ENCODE peak calls at places on chromosomes 4 and X, in seven cellular contexts. H is PC-9; D is CD8-positive, alpha-beta T cell; V is fibroblast of mammary gland; M is Karpas-422; U is AG10803; N is colonic mucosa. I is an unnamed sample.

GRCh38 chr4:88614058-88614457 is 21.8 kb downstream of the HERC3 start:
- DNase-seq in H (no peak), D (no peak), V (no peak), M (no peak), U (no peak), N (no peak), I (no peak)

GRCh38 chrX:37302569-37302968 is 46.6 kb upstream of the PRRG1 start:
- DNase-seq in H (no peak), D (no peak), V (peak; percentile 5), M (peak; percentile 45), U (peak; percentile 23), N (no peak), I (peak; percentile 1)

GRCh38 chr4:11894976-11895375 is 466.3 kb upstream of the HS3ST1 start:
- DNase-seq in H (no peak), D (no peak), V (no peak), M (no peak), U (no peak), N (no peak), I (no peak)

GRCh38 chr4:6128221-6128871 is 72.0 kb downstream of the JAKMIP1 start:
- DNase-seq in H (no peak), D (no peak), V (no peak), M (no peak), U (no peak), N (no peak), I (no peak)

GRCh38 chrX:150298841-150299551 is 64.1 kb upstream of the MAMLD1 start:
- DNase-seq in H (no peak), D (no peak), V (no peak), M (no peak), U (no peak), N (no peak), I (no peak)

GRCh38 chrX:40097101-40097491 is 662 bp downstream of the BCOR start:
- DNase-seq in H (no peak), D (no peak), V (no peak), M (peak; percentile 59), U (no peak), N (no peak), I (no peak)

GRCh38 chr4:84924439-84924838 is 42.1 kb downstream of the WDFY3 start:
- DNase-seq in H (peak; percentile 68), D (no peak), V (no peak), M (no peak), U (no peak), N (no peak), I (no peak)

GRCh38 chr4:159366966-159367365 is 264.1 kb downstream of the RAPGEF2 start:
- DNase-seq in H (no peak), D (no peak), V (no peak), M (no peak), U (peak; percentile 29), N (no peak), I (no peak)

GRCh38 chr4:11072999-11073398 is 355.7 kb downstream of the HS3ST1 start:
- DNase-seq in H (no peak), D (no peak), V (no peak), M (no peak), U (no peak), N (no peak), I (no peak)

GRCh38 chr4:124177647-124178425 is 534.7 kb downstream of the ANKRD50 start:
- DNase-seq in H (peak; percentile 95), D (no peak), V (peak; percentile 90), M (no peak), U (peak; percentile 52), N (no peak), I (no peak)

GRCh38 chr4:110196206-110196870 is 2.1 kb downstream of the ELOVL6 start:
- DNase-seq in H (no peak), D (peak; percentile 30), V (peak; percentile 48), M (peak; percentile 80), U (peak; percentile 28), N (peak; percentile 78), I (no peak)

GRCh38 chr4:113147498-113148231 is 98.2 kb downstream of the ANK2 start:
- DNase-seq in H (no peak), D (no peak), V (no peak), M (no peak), U (no peak), N (no peak), I (no peak)

GRCh38 chr4:153790962-153791551 is 2.2 kb upstream of the SFRP2 start:
- DNase-seq in H (no peak), D (no peak), V (peak; percentile 64), M (no peak), U (peak; percentile 25), N (no peak), I (no peak)

GRCh38 chr4:79982587-79983327 is 90.3 kb downstream of the ANTXR2 start:
- DNase-seq in H (no peak), D (no peak), V (no peak), M (no peak), U (peak; percentile 23), N (no peak), I (no peak)

GRCh38 chrX:20231598-20231997 is 35.1 kb downstream of the RPS6KA3 start:
- DNase-seq in H (no peak), D (no peak), V (no peak), M (no peak), U (peak; percentile 39), N (no peak), I (no peak)
- H3K4me3 ChIP-seq in H (no peak overlapping the region), D (no peak overlapping the region), V (no peak overlapping the region), M (no peak overlapping the region), U (no peak overlapping the region), N (no peak overlapping the region), I (no peak overlapping the region)

GRCh38 chrX:119573222-119573621 is 1.1 kb upstream of the UBE2A start:
- DNase-seq in H (no peak), D (no peak), V (no peak), M (no peak), U (no peak), N (no peak), I (no peak)
- H3K4me3 ChIP-seq in H (peak overlapping the region; percentile 83), D (no peak overlapping the region), V (peak overlapping the region; percentile 65), M (peak overlapping the region; percentile 76), U (peak overlapping the region; percentile 71), N (peak overlapping the region; percentile 49), I (peak overlapping the region; percentile 69)

GRCh38 chr4:81030617-81031388 is at the start of gene BMP3:
- DNase-seq in H (no peak), D (no peak), V (no peak), M (no peak), U (peak; percentile 26), N (peak; percentile 53), I (no peak)
- H3K4me3 ChIP-seq in H (peak within 1 kb of the TSS; percentile 63), D (peak within 1 kb of the TSS; percentile 42), V (no peak within 1 kb of the TSS), M (no peak within 1 kb of the TSS), U (peak within 1 kb of the TSS; percentile 53), N (peak within 1 kb of the TSS; percentile 59), I (no peak within 1 kb of the TSS)

GRCh38 chr4:138919094-138919936 is 96.3 kb upstream of the NOCT start:
- DNase-seq in H (peak; percentile 44), D (peak; percentile 12), V (peak; percentile 79), M (peak; percentile 79), U (peak; percentile 71), N (peak; percentile 69), I (peak; percentile 20)
- H3K4me3 ChIP-seq in H (no peak overlapping the region), D (no peak overlapping the region), V (no peak overlapping the region), M (no peak overlapping the region), U (no peak overlapping the region), N (no peak overlapping the region), I (no peak overlapping the region)

GRCh38 chr4:94207469-94208224 is at the start of gene SMARCAD1:
- DNase-seq in H (peak; percentile 74), D (peak; percentile 82), V (peak; percentile 97), M (peak; percentile 98), U (peak; percentile 93), N (peak; percentile 93), I (peak; percentile 94)

GRCh38 chr4:94208268-94208667 is 603 bp downstream of the SMARCAD1 start:
- DNase-seq in H (no peak), D (no peak), V (no peak), M (peak; percentile 53), U (no peak), N (no peak), I (no peak)

DNA sequence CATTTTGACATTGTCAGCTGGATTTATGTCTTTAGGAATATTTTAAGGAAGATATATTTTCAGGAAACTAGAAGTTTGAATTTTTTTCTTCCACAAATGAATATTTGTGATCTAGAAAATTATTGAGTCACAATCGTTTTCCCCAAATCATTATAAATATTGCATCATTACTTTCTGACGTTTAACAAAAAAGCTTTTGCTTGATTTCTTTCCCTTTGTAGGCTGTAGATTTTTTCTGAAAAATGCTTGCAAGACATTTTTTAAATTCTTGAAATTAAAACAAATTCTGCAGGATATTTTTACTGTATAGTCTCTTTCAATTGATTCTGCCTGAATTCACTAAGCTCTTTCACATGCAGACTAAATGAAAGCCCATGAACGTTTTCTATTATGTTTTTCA is 4.9 kb upstream of the SMARCAD1 start:
- DNase-seq in H (no peak), D (no peak), V (no peak), M (no peak), U (no peak), N (no peak), I (no peak)
- H3K4me3 ChIP-seq in H (no peak overlapping the region), D (no peak overlapping the region), V (no peak overlapping the region), M (no peak overlapping the region), U (no peak overlapping the region), N (no peak overlapping the region), I (no peak overlapping the region)

I was measured in Jurkat, Clone E6-1.